ENCODE peak calls at places on chromosome X, in nine cellular contexts. O is left ventricle myocardium inferior, B is neural progenitor cell, Q is heart left ventricle, T is H9, N is endodermal cell, V is heart right ventricle, U is IMR-90, H is fibroblast of lung. X is an unnamed sample.

GRCh38 chrX:79159800-79160199 is 15.3 kb downstream of the GPR174 start:
- DNase-seq in O (no peak), B (no peak), Q (no peak), T (no peak), N (no peak), V (no peak), U (no peak), H (no peak), X (no peak)

GRCh38 chrX:150543230-150544155 is 24.9 kb upstream of the MTM1 start:
- DNase-seq in O (no peak), B (peak; percentile 19), Q (peak; percentile 10), T (no peak), N (no peak), V (no peak), U (no peak), H (no peak), X (no peak)

GRCh38 chrX:24027985-24028384 is 999 bp upstream of the KLHL15 start:
- DNase-seq in O (no peak), B (peak; percentile 27), Q (no peak), T (peak; percentile 46), N (peak; percentile 71), V (no peak), U (no peak), H (no peak), X (no peak)

GRCh38 chrX:34563809-34564208 is 93.3 kb downstream of the TMEM47 start:
- DNase-seq in O (no peak), B (no peak), Q (no peak), T (no peak), N (no peak), V (no peak), U (no peak), H (no peak), X (no peak)

GRCh38 chrX:50707955-50708694 is 105.9 kb downstream of the SHROOM4 start:
- DNase-seq in O (no peak), B (no peak), Q (no peak), T (no peak), N (no peak), V (peak; percentile 4), U (no peak), H (no peak), X (peak; percentile 44)

GRCh38 chrX:15043538-15043937 is 170.3 kb downstream of the MOSPD2 start:
- DNase-seq in O (no peak), B (no peak), Q (no peak), T (no peak), N (no peak), V (no peak), U (no peak), H (no peak), X (no peak)

GRCh38 chrX:130974323-130974722 is 71.3 kb upstream of the ENOX2 start:
- DNase-seq in O (no peak), B (no peak), Q (no peak), T (no peak), N (no peak), V (no peak), U (peak; percentile 2), H (peak; percentile 9), X (no peak)

GRCh38 chrX:73126240-73126639 is 46.9 kb upstream of the PABPC1L2A start:
- DNase-seq in O (no peak), B (no peak), Q (no peak), T (no peak), N (no peak), V (no peak), U (no peak), H (no peak), X (no peak)

GRCh38 chrX:154348646-154349358 is 25.6 kb downstream of the FLNA start:
- DNase-seq in O (no peak), B (peak; percentile 64), Q (peak; percentile 6), T (no peak), N (no peak), V (peak; percentile 3), U (no peak), H (no peak), X (no peak)

GRCh38 chrX:10926404-10926803 is 184.7 kb upstream of the HCCS start:
- DNase-seq in O (no peak), B (no peak), Q (no peak), T (no peak), N (no peak), V (no peak), U (no peak), H (no peak), X (no peak)

GRCh38 chrX:38881727-38882126 is 80.5 kb downstream of the MID1IP1 start:
- DNase-seq in O (no peak), B (no peak), Q (no peak), T (no peak), N (no peak), V (no peak), U (no peak), H (no peak), X (no peak)

GRCh38 chrX:121052122-121052521 is 4.7 kb downstream of the GLUD2 start:
- DNase-seq in O (no peak), B (no peak), Q (no peak), T (no peak), N (no peak), V (no peak), U (no peak), H (no peak), X (no peak)

GRCh38 chrX:27254663-27255062 is 208.5 kb downstream of the PPP4R3C start:
- DNase-seq in O (no peak), B (no peak), Q (no peak), T (no peak), N (no peak), V (no peak), U (no peak), H (peak; percentile 3), X (no peak)

GRCh38 chrX:57932266-57932665 is 22.0 kb upstream of the ZXDA start:
- DNase-seq in O (no peak), B (no peak), Q (no peak), T (no peak), N (no peak), V (no peak), U (no peak), H (no peak), X (no peak)

GRCh38 chrX:57930051-57930450 is 19.8 kb upstream of the ZXDA start:
- DNase-seq in O (no peak), B (no peak), Q (no peak), T (no peak), N (no peak), V (no peak), U (peak; percentile 11), H (no peak), X (no peak)

GRCh38 chrX:57925806-57926205 is 15.5 kb upstream of the ZXDA start:
- DNase-seq in O (no peak), B (no peak), Q (no peak), T (no peak), N (no peak), V (no peak), U (no peak), H (no peak), X (no peak)

GRCh38 chrX:57933321-57933720 is 23.1 kb upstream of the ZXDA start:
- DNase-seq in O (no peak), B (no peak), Q (no peak), T (no peak), N (no peak), V (no peak), U (no peak), H (no peak), X (no peak)

DNA sequence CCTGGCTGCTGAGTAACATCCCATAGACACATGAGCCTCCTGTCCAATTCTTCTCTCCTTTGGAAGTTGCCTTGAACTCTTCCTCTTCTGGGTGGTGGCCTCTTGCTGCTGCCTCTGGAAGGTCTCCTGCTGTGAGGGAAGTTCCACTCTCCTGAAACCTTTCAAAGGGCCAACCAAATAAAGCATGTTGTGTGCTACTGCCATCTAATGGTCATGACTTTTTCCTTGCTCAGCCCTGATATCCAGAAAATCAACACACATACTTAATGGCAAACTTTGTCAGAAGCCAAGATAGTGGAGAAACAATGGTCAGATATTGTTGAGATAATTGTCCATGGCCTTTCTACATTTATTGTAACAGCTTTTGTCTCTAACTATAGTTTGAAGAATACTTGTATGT is 19.1 kb upstream of the ZXDA start:
- DNase-seq in O (no peak), B (peak; percentile 18), Q (no peak), T (no peak), N (no peak), V (no peak), U (peak; percentile 27), H (peak; percentile 23), X (no peak)
- TF ChIP-seq CTCF in O (peak; percentile 62), B (peak; percentile 33), Q (peak; percentile 48), T (peak; percentile 41), N (peak; percentile 70), V (peak; percentile 48), U (peak; percentile 50), H (peak; percentile 37), X (peak; percentile 62)

DNA sequence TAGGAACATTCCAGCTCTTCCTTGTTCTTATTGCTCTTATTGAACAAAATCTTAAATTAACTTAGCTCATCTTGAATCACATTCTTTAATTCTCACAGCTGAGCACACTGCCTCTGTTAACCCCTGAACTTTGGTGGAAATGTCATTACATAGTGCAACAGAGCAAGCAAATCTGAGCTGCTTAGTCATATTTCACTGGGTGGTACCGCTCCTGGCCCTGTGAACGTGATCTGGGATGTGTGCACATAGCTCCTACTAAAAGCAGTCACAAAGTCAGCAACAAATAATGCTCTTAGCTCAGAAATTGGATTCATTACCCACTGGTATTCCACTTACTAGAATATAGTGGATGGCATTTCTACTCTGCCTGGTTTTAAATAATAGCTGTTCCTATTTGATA is 27.9 kb downstream of the ARHGEF6 start:
- DNase-seq in O (no peak), B (no peak), Q (no peak), T (no peak), N (no peak), V (no peak), U (peak; percentile 11), H (peak; percentile 74), X (no peak)
- H3K4me1 ChIP-seq in O (peaks cover 70% of the 10 kb centered on the region), B (no peaks in the 10 kb centered on the region), Q (peaks cover 2% of the 10 kb centered on the region), T (peaks cover 2% of the 10 kb centered on the region), N (no peaks in the 10 kb centered on the region), V (peaks cover 56% of the 10 kb centered on the region), U (no peaks in the 10 kb centered on the region), H (peaks cover 2% of the 10 kb centered on the region), X (no peaks in the 10 kb centered on the region)

DNA sequence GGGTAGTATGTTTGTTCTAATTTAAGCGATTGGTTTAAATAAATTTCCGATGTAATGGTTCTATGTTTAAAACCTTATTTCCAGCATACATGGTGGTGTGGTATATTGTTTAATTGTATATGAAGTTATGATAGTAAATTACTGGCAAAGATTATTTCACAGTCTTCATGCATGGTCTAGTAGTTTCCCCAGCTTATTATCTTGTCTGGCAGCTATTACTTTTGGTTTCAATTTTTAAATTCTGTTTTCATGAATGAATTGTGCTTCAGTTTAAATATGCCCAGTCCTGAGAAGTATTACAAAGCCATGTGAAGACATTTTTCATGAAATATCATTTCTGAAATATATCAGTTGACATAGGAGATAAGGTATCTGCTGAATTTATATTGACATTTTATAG is 6.3 kb downstream of the ALG13 start:
- DNase-seq in O (no peak), B (no peak), Q (no peak), T (no peak), N (no peak), V (no peak), U (no peak), H (no peak), X (no peak)
- H3K27ac ChIP-seq in O (no peak overlapping the region), B (no peak overlapping the region), Q (no peak overlapping the region), T (no peak overlapping the region), N (no peak overlapping the region), V (no peak overlapping the region), U (no peak overlapping the region), H (no peak overlapping the region), X (no peak overlapping the region)

DNA sequence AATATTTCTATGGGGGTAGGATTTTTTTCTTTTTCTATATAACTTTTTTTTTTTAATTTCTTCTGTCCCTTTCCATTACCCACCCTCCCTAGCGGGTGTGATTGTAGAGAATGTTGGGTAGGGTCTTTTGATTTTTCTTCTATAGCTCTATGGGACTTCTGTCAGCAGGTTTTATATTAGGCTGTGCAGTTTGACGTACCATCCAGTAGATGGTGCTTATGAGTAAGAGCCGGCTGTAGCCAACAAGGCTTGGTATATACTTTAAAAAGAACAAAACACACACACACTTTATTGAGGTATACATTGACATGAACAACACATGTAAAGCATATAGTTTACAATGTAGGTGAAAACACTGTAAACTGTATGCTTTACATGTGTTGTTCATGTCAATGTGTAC is 247.9 kb upstream of the POF1B start:
- DNase-seq in O (no peak), B (peak; percentile 24), Q (no peak), T (no peak), N (no peak), V (no peak), U (peak; percentile 5), H (no peak), X (no peak)
- TF ChIP-seq CTCF in O (peak; percentile 22), B (peak; percentile 61), Q (no peak), T (peak; percentile 71), N (peak; percentile 83), V (no peak), U (peak; percentile 46), H (no peak), X (peak; percentile 19)

X was measured in right lobe of liver.